ENCODE peak calls at places on chromosome 3, in ten cellular contexts. One of them, this sample, is unnamed.

GRCh38 chr3:150202696-150203095 is 205.4 kb upstream of the TSC22D2 start:
- DNase-seq in mammary epithelial cell: no peak
- DNase-seq in neuronal stem cell: no peak
- DNase-seq in trophoblast cell: no peak
- DNase-seq in fibroblast of lung: no peak
- DNase-seq in K562: no peak
- DNase-seq in H9: no peak
- DNase-seq in endothelial cell of umbilical vein: no peak
- DNase-seq in HepG2: no peak
- DNase-seq in HCT116: no peak
- DNase-seq in this sample: no peak

GRCh38 chr3:150238043-150238802 is 169.9 kb upstream of the TSC22D2 start:
- DNase-seq in HCT116: no peak
- DNase-seq in K562: no peak
- DNase-seq in neuronal stem cell: no peak
- DNase-seq in fibroblast of lung: no peak
- DNase-seq in H9: no peak
- DNase-seq in mammary epithelial cell: peak; percentile 69
- DNase-seq in endothelial cell of umbilical vein: no peak
- DNase-seq in trophoblast cell: no peak
- DNase-seq in HepG2: no peak
- DNase-seq in this sample: no peak

GRCh38 chr3:127665586-127665985 is 7.2 kb upstream of the ABTB1 start:
- DNase-seq in HCT116: no peak
- DNase-seq in K562: no peak
- DNase-seq in H9: no peak
- DNase-seq in trophoblast cell: no peak
- DNase-seq in mammary epithelial cell: no peak
- DNase-seq in neuronal stem cell: no peak
- DNase-seq in endothelial cell of umbilical vein: no peak
- DNase-seq in HepG2: no peak
- DNase-seq in fibroblast of lung: no peak
- DNase-seq in this sample: no peak

GRCh38 chr3:127074900-127075360 is 92.0 kb downstream of the PLXNA1 start:
- DNase-seq in endothelial cell of umbilical vein: no peak
- DNase-seq in HepG2: no peak
- DNase-seq in trophoblast cell: peak; percentile 22
- DNase-seq in mammary epithelial cell: peak; percentile 94
- DNase-seq in HCT116: no peak
- DNase-seq in neuronal stem cell: no peak
- DNase-seq in fibroblast of lung: peak; percentile 81
- DNase-seq in K562: no peak
- DNase-seq in H9: no peak
- DNase-seq in this sample: peak; percentile 32

GRCh38 chr3:78516937-78517336 is 1250.9 kb downstream of the ROBO1 start:
- DNase-seq in HepG2: no peak
- DNase-seq in H9: no peak
- DNase-seq in HCT116: no peak
- DNase-seq in neuronal stem cell: no peak
- DNase-seq in K562: no peak
- DNase-seq in trophoblast cell: no peak
- DNase-seq in fibroblast of lung: no peak
- DNase-seq in mammary epithelial cell: no peak
- DNase-seq in endothelial cell of umbilical vein: no peak
- DNase-seq in this sample: no peak

GRCh38 chr3:183447206-183448001 is 19.0 kb upstream of the MCF2L2 start:
- DNase-seq in trophoblast cell: peak; percentile 83
- DNase-seq in fibroblast of lung: peak; percentile 76
- DNase-seq in mammary epithelial cell: peak; percentile 84
- DNase-seq in endothelial cell of umbilical vein: peak; percentile 91
- DNase-seq in H9: peak; percentile 98
- DNase-seq in HCT116: peak; percentile 91
- DNase-seq in HepG2: peak; percentile 92
- DNase-seq in neuronal stem cell: peak; percentile 92
- DNase-seq in K562: peak; percentile 98
- DNase-seq in this sample: peak; percentile 76

GRCh38 chr3:185089343-185089742 is 63.5 kb downstream of the C3orf70 start:
- DNase-seq in endothelial cell of umbilical vein: no peak
- DNase-seq in HepG2: no peak
- DNase-seq in fibroblast of lung: no peak
- DNase-seq in mammary epithelial cell: no peak
- DNase-seq in trophoblast cell: no peak
- DNase-seq in K562: no peak
- DNase-seq in H9: no peak
- DNase-seq in HCT116: no peak
- DNase-seq in neuronal stem cell: no peak
- DNase-seq in this sample: no peak

GRCh38 chr3:169026543-169027181 is 636.9 kb downstream of the MECOM start:
- DNase-seq in trophoblast cell: no peak
- DNase-seq in fibroblast of lung: peak; percentile 98
- DNase-seq in neuronal stem cell: no peak
- DNase-seq in mammary epithelial cell: peak; percentile 95
- DNase-seq in K562: no peak
- DNase-seq in HCT116: peak; percentile 26
- DNase-seq in endothelial cell of umbilical vein: peak; percentile 96
- DNase-seq in HepG2: peak; percentile 1
- DNase-seq in H9: no peak
- DNase-seq in this sample: no peak

GRCh38 chr3:123165163-123165562 is 36.6 kb upstream of the SEC22A start:
- DNase-seq in mammary epithelial cell: no peak
- DNase-seq in H9: no peak
- DNase-seq in endothelial cell of umbilical vein: no peak
- DNase-seq in K562: no peak
- DNase-seq in HCT116: no peak
- DNase-seq in HepG2: no peak
- DNase-seq in fibroblast of lung: no peak
- DNase-seq in trophoblast cell: no peak
- DNase-seq in neuronal stem cell: no peak
- DNase-seq in this sample: no peak

GRCh38 chr3:120567370-120568197 is 28.6 kb upstream of the NDUFB4 start:
- DNase-seq in trophoblast cell: no peak
- DNase-seq in H9: no peak
- DNase-seq in fibroblast of lung: peak; percentile 52
- DNase-seq in HepG2: peak; percentile 11
- DNase-seq in neuronal stem cell: no peak
- DNase-seq in mammary epithelial cell: peak; percentile 8
- DNase-seq in HCT116: no peak
- DNase-seq in K562: peak; percentile 44
- DNase-seq in endothelial cell of umbilical vein: peak; percentile 70
- DNase-seq in this sample: no peak

GRCh38 chr3:159829056-159829995 is 159.3 kb upstream of the IL12A start:
- DNase-seq in K562: no peak
- DNase-seq in neuronal stem cell: no peak
- DNase-seq in HCT116: peak; percentile 65
- DNase-seq in H9: no peak
- DNase-seq in mammary epithelial cell: peak; percentile 97
- DNase-seq in fibroblast of lung: peak; percentile 94
- DNase-seq in endothelial cell of umbilical vein: peak; percentile 85
- DNase-seq in HepG2: peak; percentile 20
- DNase-seq in trophoblast cell: no peak
- DNase-seq in this sample: no peak

DNA sequence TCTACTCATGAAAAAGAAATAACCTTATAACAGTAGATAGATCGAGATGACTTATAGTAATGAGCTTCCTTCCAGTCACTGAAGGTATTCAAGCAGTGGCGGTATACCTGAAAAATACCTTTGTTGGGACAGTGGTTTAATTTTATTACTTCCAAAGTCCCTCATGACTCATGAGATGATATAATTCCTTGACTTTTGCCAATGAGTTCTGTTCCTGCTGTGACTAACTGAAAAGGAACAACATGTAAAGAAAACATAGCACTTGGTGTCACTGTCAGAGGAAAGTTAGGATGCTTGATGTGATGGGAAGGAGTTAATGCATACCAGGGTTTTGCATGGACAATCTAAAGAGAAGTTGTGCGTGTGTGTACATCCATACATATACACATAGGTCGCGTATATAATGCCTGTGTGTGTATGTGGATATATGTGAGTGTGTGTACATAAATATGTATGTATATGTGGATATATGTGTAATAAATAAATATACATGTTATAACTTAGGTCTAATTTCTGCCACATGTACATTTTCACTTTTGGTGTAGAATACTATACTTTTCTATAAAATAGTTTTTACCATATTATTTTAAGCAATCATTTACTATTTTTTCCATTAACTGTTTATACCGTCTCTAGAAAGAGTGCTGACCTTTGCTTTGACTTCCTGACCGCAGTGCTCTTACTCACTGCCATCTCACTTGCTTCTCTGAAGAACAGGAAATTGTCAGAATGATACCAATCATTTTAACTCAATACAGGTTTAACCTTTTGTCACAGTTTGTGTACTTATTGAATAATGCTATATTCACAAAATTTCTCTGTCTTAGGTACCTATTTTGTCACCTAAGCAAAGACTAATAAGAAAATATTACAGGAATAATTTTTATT is 12.6 kb upstream of the PAK2 start:
- DNase-seq in neuronal stem cell: no peak
- DNase-seq in fibroblast of lung: peak; percentile 34
- DNase-seq in K562: peak; percentile 11
- DNase-seq in trophoblast cell: no peak
- DNase-seq in mammary epithelial cell: peak; percentile 65
- DNase-seq in H9: no peak
- DNase-seq in HCT116: no peak
- DNase-seq in HepG2: no peak
- DNase-seq in endothelial cell of umbilical vein: peak; percentile 40
- DNase-seq in this sample: no peak
- H3K9ac ChIP-seq in neuronal stem cell: no peak overlapping the region
- H3K9ac ChIP-seq in fibroblast of lung: no peak overlapping the region
- H3K9ac ChIP-seq in K562: no peak overlapping the region
- H3K9ac ChIP-seq in trophoblast cell: no peak overlapping the region
- H3K9ac ChIP-seq in mammary epithelial cell: no peak overlapping the region
- H3K9ac ChIP-seq in H9: no peak overlapping the region
- H3K9ac ChIP-seq in HCT116: no peak overlapping the region
- H3K9ac ChIP-seq in HepG2: no peak overlapping the region
- H3K9ac ChIP-seq in endothelial cell of umbilical vein: no peak overlapping the region
- H3K9ac ChIP-seq in this sample: no peak overlapping the region

GRCh38 chr3:28844688-28845324 is 436.1 kb upstream of the RBMS3 start:
- DNase-seq in HCT116: no peak
- DNase-seq in neuronal stem cell: no peak
- DNase-seq in HepG2: no peak
- DNase-seq in fibroblast of lung: no peak
- DNase-seq in mammary epithelial cell: no peak
- DNase-seq in H9: no peak
- DNase-seq in K562: no peak
- DNase-seq in endothelial cell of umbilical vein: no peak
- DNase-seq in trophoblast cell: no peak
- DNase-seq in this sample: no peak
- H2AFZ ChIP-seq in HCT116: no peak overlapping the region
- H2AFZ ChIP-seq in neuronal stem cell: peak overlapping the region; percentile 16
- H2AFZ ChIP-seq in HepG2: no peak overlapping the region
- H2AFZ ChIP-seq in fibroblast of lung: no peak overlapping the region
- H2AFZ ChIP-seq in mammary epithelial cell: no peak overlapping the region
- H2AFZ ChIP-seq in H9: no peak overlapping the region
- H2AFZ ChIP-seq in K562: no peak overlapping the region
- H2AFZ ChIP-seq in endothelial cell of umbilical vein: no peak overlapping the region
- H2AFZ ChIP-seq in trophoblast cell: no peak overlapping the region
- H2AFZ ChIP-seq in this sample: no peak overlapping the region

DNA sequence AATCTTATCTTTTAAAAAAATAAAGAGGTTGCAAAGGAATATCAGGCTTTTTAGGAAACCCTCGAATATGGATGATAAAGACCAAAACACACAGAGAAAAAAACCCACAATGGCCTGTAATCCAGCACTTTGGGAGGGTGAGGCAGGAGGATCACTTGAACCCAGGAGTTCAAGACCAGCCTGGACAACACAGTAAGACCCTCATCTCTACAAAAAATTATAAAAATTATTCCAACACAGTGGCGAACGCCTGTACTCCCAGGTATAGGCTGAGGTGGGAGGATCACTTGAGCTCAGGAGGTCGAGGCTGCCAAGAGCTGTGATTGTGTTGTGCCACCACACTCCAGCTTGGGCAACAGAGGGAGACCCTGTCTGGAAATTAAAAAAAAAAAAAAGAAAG is 30.8 kb downstream of the RAF1 start:
- DNase-seq in H9: no peak
- DNase-seq in K562: no peak
- DNase-seq in HepG2: no peak
- DNase-seq in trophoblast cell: no peak
- DNase-seq in fibroblast of lung: no peak
- DNase-seq in HCT116: no peak
- DNase-seq in endothelial cell of umbilical vein: no peak
- DNase-seq in mammary epithelial cell: no peak
- DNase-seq in neuronal stem cell: no peak
- DNase-seq in this sample: no peak
- H3K4me1 ChIP-seq in H9: peaks cover 3% of the 10 kb centered on the region
- H3K4me1 ChIP-seq in K562: peaks cover 20% of the 10 kb centered on the region
- H3K4me1 ChIP-seq in HepG2: peaks cover 18% of the 10 kb centered on the region
- H3K4me1 ChIP-seq in trophoblast cell: peaks cover 4% of the 10 kb centered on the region
- H3K4me1 ChIP-seq in fibroblast of lung: peaks cover 5% of the 10 kb centered on the region
- H3K4me1 ChIP-seq in HCT116: peaks cover 14% of the 10 kb centered on the region
- H3K4me1 ChIP-seq in endothelial cell of umbilical vein: no peaks in the 10 kb centered on the region
- H3K4me1 ChIP-seq in mammary epithelial cell: no peaks in the 10 kb centered on the region
- H3K4me1 ChIP-seq in neuronal stem cell: no peaks in the 10 kb centered on the region
- H3K4me1 ChIP-seq in this sample: no peaks in the 10 kb centered on the region

GRCh38 chr3:4749567-4750002 is 229.7 kb upstream of the BHLHE40 start:
- DNase-seq in K562: no peak
- DNase-seq in H9: no peak
- DNase-seq in mammary epithelial cell: no peak
- DNase-seq in HepG2: no peak
- DNase-seq in fibroblast of lung: no peak
- DNase-seq in neuronal stem cell: no peak
- DNase-seq in trophoblast cell: no peak
- DNase-seq in endothelial cell of umbilical vein: no peak
- DNase-seq in HCT116: no peak
- DNase-seq in this sample: no peak

GRCh38 chr3:4751057-4752051 is 227.9 kb upstream of the BHLHE40 start:
- DNase-seq in mammary epithelial cell: peak; percentile 87
- DNase-seq in HCT116: no peak
- DNase-seq in fibroblast of lung: peak; percentile 62
- DNase-seq in neuronal stem cell: no peak
- DNase-seq in HepG2: peak; percentile 25
- DNase-seq in trophoblast cell: no peak
- DNase-seq in K562: no peak
- DNase-seq in endothelial cell of umbilical vein: peak; percentile 92
- DNase-seq in H9: no peak
- DNase-seq in this sample: no peak

GRCh38 chr3:4752201-4753072 is 226.8 kb upstream of the BHLHE40 start:
- DNase-seq in endothelial cell of umbilical vein: no peak
- DNase-seq in fibroblast of lung: no peak
- DNase-seq in mammary epithelial cell: peak; percentile 36
- DNase-seq in HCT116: no peak
- DNase-seq in K562: peak; percentile 60
- DNase-seq in trophoblast cell: no peak
- DNase-seq in HepG2: peak; percentile 92
- DNase-seq in H9: no peak
- DNase-seq in neuronal stem cell: no peak
- DNase-seq in this sample: no peak

GRCh38 chr3:4748701-4749378 is 230.4 kb upstream of the BHLHE40 start:
- DNase-seq in K562: no peak
- DNase-seq in mammary epithelial cell: no peak
- DNase-seq in neuronal stem cell: no peak
- DNase-seq in HepG2: peak; percentile 78
- DNase-seq in fibroblast of lung: no peak
- DNase-seq in HCT116: no peak
- DNase-seq in endothelial cell of umbilical vein: no peak
- DNase-seq in trophoblast cell: no peak
- DNase-seq in H9: no peak
- DNase-seq in this sample: no peak

GRCh38 chr3:4750306-4751056 is 228.8 kb upstream of the BHLHE40 start:
- DNase-seq in K562: no peak
- DNase-seq in endothelial cell of umbilical vein: peak; percentile 91
- DNase-seq in neuronal stem cell: peak; percentile 8
- DNase-seq in fibroblast of lung: no peak
- DNase-seq in HepG2: peak; percentile 25
- DNase-seq in trophoblast cell: no peak
- DNase-seq in HCT116: no peak
- DNase-seq in mammary epithelial cell: peak; percentile 79
- DNase-seq in H9: no peak
- DNase-seq in this sample: no peak
- H3K9ac ChIP-seq in K562: no peak overlapping the region
- H3K9ac ChIP-seq in endothelial cell of umbilical vein: peak overlapping the region; percentile 46
- H3K9ac ChIP-seq in neuronal stem cell: no peak overlapping the region
- H3K9ac ChIP-seq in fibroblast of lung: no peak overlapping the region
- H3K9ac ChIP-seq in HepG2: peak overlapping the region; percentile 39
- H3K9ac ChIP-seq in trophoblast cell: no peak overlapping the region
- H3K9ac ChIP-seq in HCT116: no peak overlapping the region
- H3K9ac ChIP-seq in mammary epithelial cell: no peak overlapping the region
- H3K9ac ChIP-seq in H9: no peak overlapping the region
- H3K9ac ChIP-seq in this sample: no peak overlapping the region

This sample was measured in DND-41.